ENCODE peak calls at places on chromosomes 16 and 17, in eight cellular contexts. F, R, Z, K, E, V, X and Y are unnamed samples.
A peak's percentile ranks its signal among the peaks of the same experiment; 100 is the strongest.

GRCh38 chr16:23134274-23134673 is 15.0 kb downstream of the USP31 start:
- DNase-seq in F (no peak), R (no peak), Z (no peak), K (peak; percentile 55), E (no peak), V (no peak), X (no peak), Y (no peak)

GRCh38 chr17:33016920-33017319 is 25.3 kb downstream of the SPACA3 start:
- DNase-seq in F (no peak), R (no peak), Z (no peak), K (no peak), E (no peak), V (no peak), X (no peak), Y (no peak)

GRCh38 chr17:40458001-40458791 is 14.9 kb downstream of the IGFBP4 start:
- DNase-seq in F (no peak), R (no peak), Z (no peak), K (no peak), E (no peak), V (no peak), X (no peak), Y (no peak)

GRCh38 chr17:3890082-3890892 is 2.6 kb downstream of the CAMKK1 start:
- DNase-seq in F (no peak), R (no peak), Z (no peak), K (peak; percentile 30), E (no peak), V (peak; percentile 65), X (peak; percentile 95), Y (no peak)

GRCh38 chr17:68482576-68483001 is 25.3 kb upstream of the WIPI1 start:
- DNase-seq in F (no peak), R (no peak), Z (no peak), K (no peak), E (no peak), V (no peak), X (no peak), Y (no peak)

GRCh38 chr17:77325826-77326581 is 185.2 kb downstream of the SEC14L1 start:
- DNase-seq in F (no peak), R (no peak), Z (no peak), K (peak; percentile 40), E (no peak), V (no peak), X (no peak), Y (no peak)

GRCh38 chr16:88628512-88628974 is 9.8 kb upstream of the IL17C start:
- DNase-seq in F (no peak), R (no peak), Z (no peak), K (no peak), E (no peak), V (no peak), X (no peak), Y (no peak)

GRCh38 chr17:35089846-35090193 is 26.3 kb upstream of the RFFL start:
- DNase-seq in F (peak; percentile 19), R (peak; percentile 44), Z (no peak), K (peak; percentile 32), E (peak; percentile 37), V (no peak), X (peak; percentile 43), Y (no peak)

GRCh38 chr17:27540300-27541105 is 84.3 kb downstream of the KSR1 start:
- DNase-seq in F (no peak), R (no peak), Z (no peak), K (peak; percentile 74), E (no peak), V (no peak), X (no peak), Y (no peak)

GRCh38 chr17:45127209-45127582 is 5.1 kb downstream of the PLCD3 start:
- DNase-seq in F (no peak), R (no peak), Z (no peak), K (peak; percentile 62), E (no peak), V (no peak), X (no peak), Y (no peak)

GRCh38 chr17:21104608-21105007 is 22.2 kb upstream of the DHRS7B start:
- DNase-seq in F (no peak), R (no peak), Z (no peak), K (no peak), E (no peak), V (no peak), X (no peak), Y (no peak)

GRCh38 chr16:86222541-86222940 is 287.8 kb upstream of the FOXF1 start:
- DNase-seq in F (no peak), R (no peak), Z (no peak), K (no peak), E (no peak), V (no peak), X (no peak), Y (no peak)